ENCODE peak calls at places on chromosome 3, in seven cellular contexts. I, T, O, L, S, P and Y are unnamed samples.

GRCh38 chr3:113245775-113246174 is 34.4 kb downstream of the BOC start:
- DNase-seq in I (peak; percentile 77), T (peak; percentile 44), O (no peak), L (no peak), S (peak; percentile 70), P (no peak), Y (no peak)

GRCh38 chr3:30924763-30925162 is 30.3 kb upstream of the GADL1 start:
- DNase-seq in I (no peak), T (peak; percentile 7), O (peak; percentile 67), L (no peak), S (no peak), P (no peak), Y (no peak)

GRCh38 chr3:112376996-112377395 is 44.0 kb downstream of the CD200 start:
- DNase-seq in I (no peak), T (peak; percentile 79), O (no peak), L (no peak), S (no peak), P (no peak), Y (no peak)

GRCh38 chr3:98732239-98733054 is 30.7 kb upstream of the ST3GAL6 start:
- DNase-seq in I (peak; percentile 70), T (peak; percentile 49), O (peak; percentile 72), L (peak; percentile 50), S (peak; percentile 53), P (peak; percentile 40), Y (peak; percentile 84)

GRCh38 chr3:62845996-62846395 is 29.2 kb downstream of the CADPS start:
- DNase-seq in I (no peak), T (no peak), O (no peak), L (no peak), S (no peak), P (no peak), Y (no peak)

GRCh38 chr3:135964160-135964955 is 1.2 kb upstream of the PPP2R3A start:
- DNase-seq in I (no peak), T (no peak), O (no peak), L (no peak), S (no peak), P (no peak), Y (no peak)

GRCh38 chr3:183924956-183925355 is 40.3 kb upstream of the PARL start:
- DNase-seq in I (no peak), T (peak; percentile 41), O (no peak), L (peak; percentile 94), S (no peak), P (no peak), Y (no peak)

GRCh38 chr3:53941174-53941573 is 49.5 kb upstream of the SELENOK start:
- DNase-seq in I (no peak), T (peak; percentile 72), O (no peak), L (peak; percentile 9), S (no peak), P (no peak), Y (no peak)

GRCh38 chr3:9019244-9019961 is 56.1 kb upstream of the RAD18 start:
- DNase-seq in I (no peak), T (no peak), O (no peak), L (no peak), S (no peak), P (no peak), Y (no peak)

GRCh38 chr3:73674280-73674679 is 49.5 kb upstream of the PDZRN3 start:
- DNase-seq in I (no peak), T (peak; percentile 47), O (no peak), L (no peak), S (no peak), P (no peak), Y (no peak)

GRCh38 chr3:47022540-47023161 is 43.2 kb downstream of the NBEAL2 start:
- DNase-seq in I (no peak), T (peak; percentile 13), O (no peak), L (no peak), S (no peak), P (no peak), Y (no peak)

GRCh38 chr3:16546186-16547004 is 32.9 kb upstream of the RFTN1 start:
- DNase-seq in I (no peak), T (no peak), O (no peak), L (no peak), S (no peak), P (no peak), Y (no peak)
- H3K27ac ChIP-seq in I (peak overlapping the region; percentile 48), T (no peak overlapping the region), O (no peak overlapping the region), L (no peak overlapping the region), S (no peak overlapping the region), P (no peak overlapping the region), Y (no peak overlapping the region)

GRCh38 chr3:196988241-196989029 is 19.8 kb upstream of the PIGZ start:
- DNase-seq in I (no peak), T (no peak), O (peak; percentile 39), L (no peak), S (no peak), P (no peak), Y (peak; percentile 18)
- TF ChIP-seq CTCF in I (no peak), T (peak; percentile 22), O (no peak), L (no peak), S (no peak), P (no peak), Y (no peak)

GRCh38 chr3:18747383-18747782 is 322.2 kb upstream of the SATB1 start:
- DNase-seq in I (no peak), T (no peak), O (no peak), L (no peak), S (peak; percentile 16), P (no peak), Y (no peak)

GRCh38 chr3:18744472-18744871 is 319.3 kb upstream of the SATB1 start:
- DNase-seq in I (no peak), T (no peak), O (no peak), L (no peak), S (no peak), P (no peak), Y (no peak)

GRCh38 chr3:18745472-18745871 is 320.3 kb upstream of the SATB1 start:
- DNase-seq in I (no peak), T (no peak), O (no peak), L (no peak), S (peak; percentile 11), P (no peak), Y (no peak)

GRCh38 chr3:18740631-18741583 is 315.8 kb upstream of the SATB1 start:
- DNase-seq in I (no peak), T (no peak), O (no peak), L (no peak), S (peak; percentile 13), P (no peak), Y (no peak)

DNA sequence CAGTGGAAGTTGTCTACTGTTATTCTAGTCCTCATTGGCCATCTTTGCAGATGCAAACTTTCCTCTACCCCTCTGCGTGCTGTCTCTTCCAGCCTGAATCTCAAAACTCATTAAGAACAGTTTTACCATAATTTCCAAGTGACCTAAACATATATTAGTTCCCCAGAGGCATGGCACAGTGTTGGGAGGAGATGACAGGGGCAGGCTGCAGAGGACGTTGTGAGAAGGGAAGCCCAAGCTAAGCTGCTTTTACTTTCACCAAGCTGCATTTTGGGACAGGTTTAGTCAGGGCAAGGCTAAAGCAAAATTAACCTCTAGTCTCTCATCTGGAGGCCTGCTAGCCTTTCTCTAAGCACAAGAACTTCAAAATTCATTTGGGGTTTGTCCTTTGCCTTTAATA is 318.6 kb upstream of the SATB1 start:
- DNase-seq in I (no peak), T (no peak), O (no peak), L (no peak), S (no peak), P (no peak), Y (no peak)
- H3K27ac ChIP-seq in I (no peak overlapping the region), T (no peak overlapping the region), O (no peak overlapping the region), L (no peak overlapping the region), S (no peak overlapping the region), P (no peak overlapping the region), Y (no peak overlapping the region)

GRCh38 chr3:120039642-120040610 is 54.3 kb downstream of the GSK3B start:
- DNase-seq in I (no peak), T (no peak), O (no peak), L (no peak), S (no peak), P (no peak), Y (no peak)
- TF ChIP-seq CTCF in I (no peak), T (no peak), O (no peak), L (no peak), S (no peak), P (no peak), Y (peak; percentile 5)

GRCh38 chr3:14124615-14125192 is at the start of the genes CHCHD4 and TMEM43:
- DNase-seq in I (peak; percentile 99), T (peak; percentile 99), O (peak; percentile 100), L (peak; percentile 98), S (peak; percentile 96), P (peak; percentile 98), Y (peak; percentile 100)

GRCh38 chr3:14127106-14127505 is 2.3 kb downstream of the TMEM43 start:
- DNase-seq in I (no peak), T (no peak), O (no peak), L (no peak), S (no peak), P (no peak), Y (no peak)

GRCh38 chr3:14127516-14128161 is 2.8 kb downstream of the TMEM43 start:
- DNase-seq in I (peak; percentile 38), T (no peak), O (no peak), L (no peak), S (no peak), P (no peak), Y (no peak)

GRCh38 chr3:14125193-14126016 is 553 bp downstream of the TMEM43 start:
- DNase-seq in I (peak; percentile 93), T (peak; percentile 95), O (peak; percentile 91), L (peak; percentile 82), S (peak; percentile 38), P (peak; percentile 67), Y (peak; percentile 90)

DNA sequence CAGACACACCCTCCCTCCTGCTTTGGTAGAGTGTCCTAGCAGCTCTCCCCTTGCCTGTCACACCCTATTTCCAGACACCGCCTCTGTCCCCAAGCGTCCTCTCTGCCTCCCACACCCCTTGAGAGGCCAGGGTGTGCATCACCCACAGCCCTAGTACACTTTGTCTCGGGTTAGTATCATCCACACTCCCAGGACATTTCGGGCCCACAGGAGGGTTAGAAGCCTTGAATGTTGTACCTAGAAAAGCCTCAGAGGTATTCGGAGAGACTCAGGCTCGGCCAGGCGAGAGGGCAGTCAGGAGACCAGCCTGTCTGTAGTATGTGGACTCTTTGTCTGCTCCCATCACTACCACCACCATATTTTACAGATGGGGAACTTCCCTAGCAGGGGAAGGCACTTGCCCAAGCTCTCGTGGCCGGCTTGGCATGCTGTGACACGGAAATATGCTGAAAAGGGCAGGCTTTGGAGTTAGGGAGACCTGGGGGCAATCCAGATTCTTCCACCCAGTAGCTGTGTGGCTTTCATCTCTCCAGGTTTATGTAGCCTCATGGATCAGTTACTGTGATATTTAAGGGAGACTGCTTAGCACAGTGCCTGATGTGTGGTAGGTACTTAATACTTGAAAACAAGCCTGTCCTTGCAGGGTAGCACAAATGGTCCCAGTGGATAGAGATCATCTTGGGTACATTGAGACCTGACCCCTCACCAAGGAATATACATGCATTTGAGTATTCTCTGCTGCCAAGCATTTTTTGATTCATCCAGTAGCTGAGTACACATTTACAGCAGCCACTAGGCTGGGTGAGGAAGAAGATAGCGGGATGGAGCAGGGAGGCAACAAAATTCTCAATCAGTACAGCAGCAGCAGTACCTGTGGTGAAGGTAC is 1.4 kb downstream of the TMEM43 start:
- DNase-seq in I (peak; percentile 42), T (no peak), O (no peak), L (no peak), S (no peak), P (no peak), Y (peak; percentile 61)
- H3K27ac ChIP-seq in I (peak overlapping the region; percentile 94), T (peak overlapping the region; percentile 83), O (peak overlapping the region; percentile 93), L (peak overlapping the region; percentile 98), S (peak overlapping the region; percentile 54), P (no peak overlapping the region), Y (peak overlapping the region; percentile 66)